ENCODE peak calls at places on chromosomes 11 and 22, in five cellular contexts. L is dorsolateral prefrontal cortex; N is CD8-positive, alpha-beta memory T cell; E is IMR-90; C is A549. Z is an unnamed sample.

GRCh38 chr11:95443386-95443785 is 212.4 kb upstream of the SESN3 start:
- DNase-seq in L (no peak), N (no peak), E (no peak), C (no peak), Z (no peak)

GRCh38 chr11:25734592-25735211 is 597.2 kb upstream of the ANO3 start:
- DNase-seq in L (no peak), N (no peak), E (peak), C (no peak), Z (no peak)

GRCh38 chr11:38182126-38182907 is 1584.3 kb upstream of the RAG2 start:
- DNase-seq in L (no peak), N (no peak), E (no peak), C (no peak), Z (no peak)

GRCh38 chr11:103949781-103950180 is 86.7 kb upstream of the DDI1 start:
- DNase-seq in L (no peak), N (no peak), E (peak), C (no peak), Z (no peak)

GRCh38 chr11:126891556-126892217 is 108.9 kb downstream of the KIRREL3 start:
- DNase-seq in L (no peak), N (no peak), E (no peak), C (no peak), Z (no peak)

GRCh38 chr22:39598017-39598965 is 27.7 kb downstream of the CACNA1I start:
- DNase-seq in L (no peak), N (peak), E (no peak), C (peak), Z (no peak)

GRCh38 chr11:64340671-64341335 is 799 bp downstream of the CCDC88B start:
- DNase-seq in L (no peak), N (peak), E (no peak), C (no peak), Z (no peak)

GRCh38 chr22:38950527-38951111 is 6.8 kb upstream of the APOBEC3A start:
- DNase-seq in L (no peak), N (no peak), E (no peak), C (no peak), Z (no peak)

GRCh38 chr11:65791719-65792213 is 4.9 kb downstream of the OVOL1 start:
- DNase-seq in L (no peak), N (no peak), E (no peak), C (no peak), Z (no peak)